ENCODE peak calls at places on chromosomes 13 and 19, in nine cellular contexts. R is thoracic aorta, Y is MM.1S, N is lower lobe of right lung, F is foreskin keratinocyte, P is adrenal gland, Q is psoas muscle, X is aorta, A is A549. E is an unnamed sample.

GRCh38 chr19:56177564-56178243 is 1.9 kb downstream of the GALP start:
- DNase-seq in A (no peak), Q (no peak), X (no peak), Y (no peak), F (no peak), P (no peak), R (no peak), N (no peak), E (no peak)

GRCh38 chr13:107305178-107305577 is 737.2 kb upstream of the ARGLU1 start:
- DNase-seq in R (no peak), P (no peak), Q (no peak), A (no peak), N (no peak), Y (no peak), X (no peak), F (no peak), E (no peak)

GRCh38 chr19:12833747-12834417 is 497 bp downstream of the RTBDN start:
- DNase-seq in Q (no peak), F (no peak), Y (peak; percentile 24), A (no peak), R (no peak), X (no peak), P (no peak), N (no peak), E (peak; percentile 31)

GRCh38 chr13:100214886-100215285 is 126.0 kb downstream of the PCCA start:
- DNase-seq in R (no peak), Q (no peak), N (no peak), X (no peak), F (peak; percentile 54), A (peak; percentile 56), Y (no peak), P (no peak), E (no peak)

GRCh38 chr19:3479177-3479818 is 1.0 kb downstream of the SMIM24 start:
- DNase-seq in N (no peak), X (no peak), Y (peak; percentile 26), F (no peak), P (no peak), A (peak; percentile 66), R (no peak), Q (no peak), E (no peak)

GRCh38 chr13:28601581-28601980 is 57.3 kb upstream of the POMP start:
- DNase-seq in N (no peak), R (no peak), P (no peak), Q (no peak), X (no peak), A (no peak), Y (no peak), F (no peak), E (no peak)

GRCh38 chr13:94590744-94591143 is 5.2 kb downstream of the TGDS start:
- DNase-seq in X (no peak), N (no peak), P (no peak), Y (peak; percentile 50), Q (no peak), R (no peak), F (no peak), A (no peak), E (no peak)

GRCh38 chr13:96141032-96141431 is 51.1 kb downstream of the HS6ST3 start:
- DNase-seq in Y (peak; percentile 26), X (no peak), P (no peak), N (no peak), A (peak; percentile 25), F (no peak), Q (no peak), R (no peak), E (no peak)

GRCh38 chr19:44580366-44580895 is 32.9 kb upstream of the IGSF23 start:
- DNase-seq in X (no peak), N (no peak), P (peak; percentile 18), A (no peak), F (no peak), Q (no peak), Y (no peak), R (no peak), E (no peak)

GRCh38 chr13:106689906-106690305 is 122.0 kb upstream of the ARGLU1 start:
- DNase-seq in A (no peak), Q (no peak), F (no peak), X (no peak), Y (no peak), R (no peak), P (no peak), N (no peak), E (no peak)

GRCh38 chr19:51259348-51260245 is 8.7 kb downstream of the SIGLECL1 start:
- DNase-seq in Y (no peak), P (peak; percentile 67), F (no peak), A (peak; percentile 50), Q (no peak), R (no peak), N (no peak), X (peak; percentile 59), E (peak; percentile 30)

GRCh38 chr19:51333836-51334460 is 8.0 kb downstream of the VSIG10L start:
- DNase-seq in Q (no peak), A (peak; percentile 54), P (no peak), F (no peak), R (no peak), N (no peak), Y (no peak), X (no peak), E (no peak)

GRCh38 chr13:91247768-91248167 is 99.7 kb upstream of the MIR17HG start:
- DNase-seq in A (peak; percentile 1), N (no peak), R (no peak), X (no peak), P (no peak), F (no peak), Y (peak; percentile 12), Q (no peak), E (no peak)

GRCh38 chr13:98565726-98566577 is 11.0 kb downstream of the STK24 start:
- DNase-seq in R (no peak), N (no peak), P (no peak), Y (no peak), X (peak; percentile 69), F (no peak), Q (peak; percentile 70), A (no peak), E (peak; percentile 54)

GRCh38 chr19:46714523-46715106 is 2.3 kb downstream of the PRKD2 start:
- DNase-seq in R (no peak), Y (peak; percentile 95), P (no peak), F (peak; percentile 43), Q (no peak), X (peak; percentile 40), N (no peak), A (no peak), E (no peak)

GRCh38 chr19:16435238-16435911 is 36.4 kb downstream of the EPS15L1 start:
- DNase-seq in A (no peak), F (peak; percentile 11), N (no peak), Q (peak; percentile 80), Y (peak; percentile 97), X (peak; percentile 76), P (no peak), R (no peak), E (peak; percentile 62)

GRCh38 chr19:48342841-48343540 is 17.6 kb downstream of the EMP3 start:
- DNase-seq in X (no peak), Q (no peak), Y (no peak), F (peak; percentile 40), N (no peak), R (no peak), A (peak; percentile 57), P (no peak), E (no peak)

GRCh38 chr13:110006304-110006703 is 219.9 kb upstream of the IRS2 start:
- DNase-seq in P (no peak), Y (no peak), X (no peak), A (peak; percentile 27), F (peak; percentile 76), Q (no peak), N (no peak), R (no peak), E (peak; percentile 21)

GRCh38 chr19:2540251-2540645 is 64.3 kb downstream of the GADD45B start:
- DNase-seq in P (no peak), Y (no peak), Q (no peak), N (no peak), X (no peak), R (no peak), F (no peak), A (no peak), E (no peak)

GRCh38 chr13:39765801-39766463 is 110.5 kb downstream of the COG6 start:
- DNase-seq in Y (no peak), N (peak; percentile 50), X (no peak), F (no peak), A (peak; percentile 5), Q (peak; percentile 54), P (no peak), R (no peak), E (no peak)

GRCh38 chr19:40282209-40282580 is 3.0 kb downstream of the AKT2 start:
- DNase-seq in F (no peak), X (no peak), N (no peak), Y (no peak), P (no peak), R (no peak), Q (no peak), A (no peak), E (no peak)
- H3K4me1 ChIP-seq in F (peaks cover 14% of the 10 kb centered on the region), X (no peaks in the 10 kb centered on the region), N (peaks cover 74% of the 10 kb centered on the region), Y (peaks cover 10% of the 10 kb centered on the region), P (peaks cover 41% of the 10 kb centered on the region), R (peaks cover 28% of the 10 kb centered on the region), Q (peaks cover 70% of the 10 kb centered on the region), A (peaks cover 17% of the 10 kb centered on the region), E (peaks cover 76% of the 10 kb centered on the region)

DNA sequence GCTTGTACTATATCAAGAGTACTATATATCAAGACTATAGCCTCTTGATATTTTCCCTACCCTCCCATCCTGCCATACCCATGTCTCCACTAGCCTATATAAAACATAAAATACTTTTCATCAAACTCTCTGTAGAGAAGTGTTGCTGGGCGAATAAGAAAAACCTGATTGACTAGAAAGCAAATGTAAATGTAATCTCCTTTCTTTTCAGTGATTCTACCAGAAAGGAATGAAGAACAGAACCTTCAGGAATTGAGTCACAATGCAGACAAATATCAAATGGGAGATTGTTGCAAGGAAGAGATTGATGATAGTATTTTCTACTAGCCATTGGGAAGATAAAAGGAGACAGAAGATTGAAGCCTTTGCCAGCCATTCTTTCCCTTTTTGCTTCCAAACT is 89.2 kb downstream of the KCNRG start:
- DNase-seq in P (no peak), Q (no peak), Y (no peak), R (no peak), N (no peak), A (no peak), F (no peak), X (no peak), E (no peak)
- H3K4me1 ChIP-seq in P (peaks cover 5% of the 10 kb centered on the region), Q (peaks cover 18% of the 10 kb centered on the region), Y (peaks cover 12% of the 10 kb centered on the region), R (peaks cover 18% of the 10 kb centered on the region), N (peaks cover 11% of the 10 kb centered on the region), A (no peaks in the 10 kb centered on the region), F (peaks cover 14% of the 10 kb centered on the region), X (peaks cover 2% of the 10 kb centered on the region), E (no peaks in the 10 kb centered on the region)

DNA sequence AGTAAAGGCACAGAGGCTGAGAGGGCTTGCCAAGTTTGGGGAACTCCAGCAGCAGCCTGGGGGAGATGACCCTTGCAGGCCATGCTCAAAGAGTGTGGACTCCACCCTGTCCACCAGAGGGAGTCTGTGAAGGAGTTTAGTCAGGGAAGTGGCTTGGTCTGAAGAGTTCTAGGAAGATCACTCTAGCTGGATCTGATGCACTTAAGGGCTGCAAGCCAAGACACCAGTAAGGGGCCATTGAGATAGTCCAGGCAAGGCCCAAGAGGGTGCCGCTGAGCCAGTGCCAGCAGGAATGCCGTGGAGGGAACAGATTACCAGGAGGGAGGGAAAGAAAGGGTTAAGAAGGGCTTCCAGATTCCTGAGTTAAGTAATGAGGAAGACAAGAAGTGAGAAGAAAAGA is 68.7 kb downstream of the ZAR1L start:
- DNase-seq in F (no peak), N (peak; percentile 57), Q (no peak), Y (peak; percentile 37), R (no peak), P (peak; percentile 73), A (peak; percentile 69), X (peak; percentile 78), E (peak; percentile 65)
- H3K4me1 ChIP-seq in F (no peaks in the 10 kb centered on the region), N (peaks cover 13% of the 10 kb centered on the region), Q (no peaks in the 10 kb centered on the region), Y (peaks cover 23% of the 10 kb centered on the region), R (peaks cover 14% of the 10 kb centered on the region), P (no peaks in the 10 kb centered on the region), A (no peaks in the 10 kb centered on the region), X (peaks cover 1% of the 10 kb centered on the region), E (no peaks in the 10 kb centered on the region)

GRCh38 chr19:35109395-35110112 is 6.1 kb upstream of the FXYD3 start:
- DNase-seq in A (peak; percentile 54), R (no peak), N (no peak), Y (no peak), X (no peak), P (no peak), F (no peak), Q (peak; percentile 69), E (no peak)
- H3K4me1 ChIP-seq in A (peaks cover 9% of the 10 kb centered on the region), R (peaks cover 3% of the 10 kb centered on the region), N (peaks cover 9% of the 10 kb centered on the region), Y (no peaks in the 10 kb centered on the region), X (no peaks in the 10 kb centered on the region), P (no peaks in the 10 kb centered on the region), F (peaks cover 29% of the 10 kb centered on the region), Q (no peaks in the 10 kb centered on the region), E (peaks cover 11% of the 10 kb centered on the region)

E was measured in body of pancreas.